ENCODE peak calls at places on chromosomes 5 and 9, in five cellular contexts. D, Y, V, X and U are unnamed samples.

GRCh38 chr9:129202613-129203555 is 24.8 kb upstream of the IER5L start:
- DNase-seq in V (peak; percentile 71), D (peak; percentile 54), Y (peak; percentile 65), X (peak; percentile 20), U (peak; percentile 57)

GRCh38 chr5:71482132-71482531 is 26.7 kb downstream of the BDP1 start:
- DNase-seq in X (no peak), V (peak; percentile 73), Y (no peak), D (no peak), U (no peak)

GRCh38 chr5:18270635-18271338 is 636.5 kb downstream of the TAF11L14 start:
- DNase-seq in V (peak; percentile 1), D (no peak), Y (no peak), X (no peak), U (no peak)

GRCh38 chr9:95980262-95981125 is 105.0 kb downstream of the ERCC6L2 start:
- DNase-seq in X (peak; percentile 25), Y (peak; percentile 19), D (no peak), V (peak; percentile 52), U (no peak)

GRCh38 chr9:227882-228281 is 13.2 kb downstream of the DOCK8 start:
- DNase-seq in X (peak; percentile 58), V (no peak), D (no peak), Y (peak; percentile 78), U (peak; percentile 18)

GRCh38 chr9:86413966-86414880 is 60.0 kb upstream of the TUT7 start:
- DNase-seq in X (peak; percentile 7), Y (peak; percentile 28), V (peak; percentile 33), D (no peak), U (no peak)

GRCh38 chr5:72071906-72072305 is 35.4 kb upstream of the MAP1B start:
- DNase-seq in V (no peak), X (no peak), D (no peak), Y (no peak), U (no peak)

GRCh38 chr5:146051678-146052077 is 53.7 kb downstream of the PLAC8L1 start:
- DNase-seq in V (peak; percentile 46), Y (no peak), X (no peak), D (no peak), U (no peak)

GRCh38 chr9:17005085-17005484 is 129.8 kb upstream of the CNTLN start:
- DNase-seq in D (no peak), Y (no peak), X (no peak), V (peak; percentile 85), U (no peak)